ENCODE peak calls at places on chromosome 2, in six cellular contexts. P, W, H, I, L and V are unnamed samples.

GRCh38 chr2:219998099-219998498 is 370.7 kb downstream of the SLC4A3 start:
- DNase-seq in P (no peak), W (no peak), H (no peak), I (no peak), L (no peak), V (no peak)

GRCh38 chr2:118686364-118686763 is 161.1 kb downstream of the EN1 start:
- DNase-seq in P (no peak), W (peak; percentile 75), H (no peak), I (no peak), L (peak; percentile 56), V (no peak)

GRCh38 chr2:45729753-45730512 is 78.5 kb downstream of the PRKCE start:
- DNase-seq in P (peak; percentile 25), W (peak; percentile 22), H (no peak), I (no peak), L (peak; percentile 45), V (no peak)

GRCh38 chr2:219906114-219906693 is 278.8 kb downstream of the SLC4A3 start:
- DNase-seq in P (no peak), W (no peak), H (no peak), I (no peak), L (no peak), V (no peak)

GRCh38 chr2:149601141-149601796 is 13.7 kb upstream of the MMADHC start:
- DNase-seq in P (no peak), W (peak; percentile 77), H (no peak), I (peak; percentile 39), L (peak; percentile 57), V (no peak)

GRCh38 chr2:152890746-152891145 is 172.3 kb downstream of the ARL6IP6 start:
- DNase-seq in P (no peak), W (no peak), H (no peak), I (no peak), L (no peak), V (no peak)

GRCh38 chr2:9693138-9693520 is 62.3 kb upstream of the YWHAQ start:
- DNase-seq in P (no peak), W (peak; percentile 79), H (peak; percentile 92), I (peak; percentile 72), L (peak; percentile 75), V (no peak)

GRCh38 chr2:39481611-39482010 is 44.5 kb upstream of the MAP4K3 start:
- DNase-seq in P (no peak), W (peak; percentile 79), H (no peak), I (peak; percentile 72), L (peak; percentile 63), V (no peak)

GRCh38 chr2:110219496-110220192 is 7.3 kb upstream of the MTLN start:
- DNase-seq in P (no peak), W (peak; percentile 25), H (no peak), I (no peak), L (peak; percentile 82), V (no peak)

GRCh38 chr2:53519925-53520629 is 247.5 kb upstream of the CHAC2 start:
- DNase-seq in P (no peak), W (no peak), H (no peak), I (no peak), L (no peak), V (no peak)

GRCh38 chr2:231128541-231128940 is 3.7 kb upstream of the HTR2B start:
- DNase-seq in P (no peak), W (no peak), H (no peak), I (no peak), L (no peak), V (no peak)

GRCh38 chr2:37215255-37215654 is 16.1 kb downstream of the CEBPZ start:
- DNase-seq in P (no peak), W (peak; percentile 5), H (no peak), I (peak; percentile 12), L (no peak), V (no peak)

GRCh38 chr2:95041060-95041823 is 15.7 kb downstream of the MAL start:
- DNase-seq in P (no peak), W (no peak), H (no peak), I (no peak), L (no peak), V (no peak)

GRCh38 chr2:12504443-12504842 is 212.3 kb upstream of the TRIB2 start:
- DNase-seq in P (no peak), W (peak; percentile 49), H (no peak), I (no peak), L (peak; percentile 17), V (no peak)

GRCh38 chr2:225771691-225772090 is 372.2 kb downstream of the NYAP2 start:
- DNase-seq in P (no peak), W (no peak), H (no peak), I (no peak), L (no peak), V (no peak)

GRCh38 chr2:44949329-44950151 is 8.0 kb downstream of the SIX3 start:
- DNase-seq in P (peak; percentile 96), W (peak; percentile 50), H (peak; percentile 40), I (peak; percentile 51), L (peak; percentile 45), V (no peak)

GRCh38 chr2:100013892-100014677 is 128.3 kb downstream of the AFF3 start:
- DNase-seq in P (peak; percentile 12), W (peak; percentile 92), H (no peak), I (peak; percentile 98), L (peak; percentile 40), V (no peak)

GRCh38 chr2:200308001-200308400 is 1.5 kb downstream of the SPATS2L start:
- DNase-seq in P (no peak), W (peak; percentile 55), H (no peak), I (peak; percentile 72), L (peak; percentile 26), V (no peak)
- H3K4me3 ChIP-seq in P (peak overlapping the region; percentile 89), W (peak overlapping the region; percentile 73), H (peak overlapping the region; percentile 90), I (peak overlapping the region; percentile 95), L (peak overlapping the region; percentile 49), V (peak overlapping the region; percentile 69)

GRCh38 chr2:173956454-173956853 is 8.7 kb downstream of the SP3 start:
- DNase-seq in P (no peak), W (no peak), H (no peak), I (no peak), L (no peak), V (no peak)
- H3K4me3 ChIP-seq in P (no peak overlapping the region), W (no peak overlapping the region), H (no peak overlapping the region), I (no peak overlapping the region), L (no peak overlapping the region), V (no peak overlapping the region)

GRCh38 chr2:19839438-19839837 is 62.3 kb downstream of the TTC32 start:
- DNase-seq in P (no peak), W (no peak), H (no peak), I (no peak), L (no peak), V (no peak)
- H3K4me3 ChIP-seq in P (no peak overlapping the region), W (no peak overlapping the region), H (no peak overlapping the region), I (no peak overlapping the region), L (no peak overlapping the region), V (no peak overlapping the region)

GRCh38 chr2:20074001-20074648 is 22.7 kb upstream of the LAPTM4A start:
- DNase-seq in P (no peak), W (no peak), H (no peak), I (no peak), L (no peak), V (no peak)

GRCh38 chr2:20073462-20073861 is 22.0 kb upstream of the LAPTM4A start:
- DNase-seq in P (no peak), W (no peak), H (no peak), I (no peak), L (no peak), V (no peak)

GRCh38 chr2:20069756-20070155 is 18.3 kb upstream of the LAPTM4A start:
- DNase-seq in P (no peak), W (no peak), H (no peak), I (no peak), L (peak; percentile 73), V (no peak)

GRCh38 chr2:20072436-20073158 is 21.2 kb upstream of the LAPTM4A start:
- DNase-seq in P (no peak), W (no peak), H (no peak), I (peak; percentile 51), L (no peak), V (no peak)

GRCh38 chr2:20071397-20072383 is 20.3 kb upstream of the LAPTM4A start:
- DNase-seq in P (peak; percentile 43), W (peak; percentile 96), H (no peak), I (peak; percentile 99), L (peak; percentile 91), V (no peak)
- H3K4me3 ChIP-seq in P (no peak overlapping the region), W (no peak overlapping the region), H (no peak overlapping the region), I (peak overlapping the region; percentile 26), L (no peak overlapping the region), V (no peak overlapping the region)